ENCODE peak calls at places on chromosomes 16 and 17, in five cellular contexts. N is hippocampal formation, L is omental fat pad, B is thoracic aorta, J is amniotic stem cell. F is an unnamed sample.

GRCh38 chr17:40224707-40225092 is 5.6 kb downstream of the WIPF2 start:
- DNase-seq in B (peak), N (peak), J (no peak), L (no peak), F (no peak)

GRCh38 chr17:740240-741055 is 8.1 kb downstream of the TLCD3A start:
- DNase-seq in L (no peak), J (no peak), N (no peak), B (no peak), F (no peak)

GRCh38 chr16:85551319-85551978 is 61.7 kb upstream of the GSE1 start:
- DNase-seq in J (no peak), L (no peak), B (no peak), N (no peak), F (peak)

GRCh38 chr17:74937064-74938051 is 1.7 kb downstream of the OTOP3 start:
- DNase-seq in N (no peak), J (no peak), L (no peak), B (no peak), F (peak)

GRCh38 chr17:78774956-78775571 is 7.0 kb downstream of the CYTH1 start:
- DNase-seq in L (no peak), J (no peak), B (no peak), N (no peak), F (peak)

GRCh38 chr17:17151055-17151454 is 55.1 kb downstream of the PLD6 start:
- DNase-seq in J (peak), N (no peak), B (no peak), L (no peak), F (no peak)

GRCh38 chr17:41800601-41801373 is 11.0 kb downstream of the P3H4 start:
- DNase-seq in B (no peak), J (peak), L (no peak), N (no peak), F (peak)

GRCh38 chr17:68456529-68457167 is 648 bp downstream of the WIPI1 start:
- DNase-seq in N (peak), L (peak), J (peak), B (peak), F (peak)

GRCh38 chr17:76727745-76728456 is 1.3 kb downstream of the METTL23 start:
- DNase-seq in L (no peak), N (no peak), J (no peak), B (no peak), F (peak)

GRCh38 chr16:88773812-88774291 is 11.2 kb downstream of the PIEZO1 start:
- DNase-seq in B (no peak), L (no peak), J (no peak), N (no peak), F (no peak)

GRCh38 chr17:21200590-21201301 is 13.2 kb downstream of the TMEM11 start:
- DNase-seq in L (no peak), B (no peak), J (no peak), N (no peak), F (no peak)

GRCh38 chr16:6349725-6350124 is 982.9 kb upstream of the RBFOX1 start:
- DNase-seq in N (no peak), B (no peak), L (no peak), J (no peak), F (no peak)

GRCh38 chr16:51569204-51569911 is 418.3 kb upstream of the SALL1 start:
- DNase-seq in B (no peak), N (no peak), J (no peak), L (no peak), F (no peak)

GRCh38 chr17:72850410-72850809 is 242.1 kb downstream of the SLC39A11 start:
- DNase-seq in N (no peak), L (no peak), B (no peak), J (no peak), F (no peak)

GRCh38 chr16:57036315-57036714 is 47.0 kb downstream of the NLRC5 start:
- DNase-seq in N (no peak), L (no peak), J (no peak), B (no peak), F (no peak)

GRCh38 chr16:4319454-4319853 is 3.6 kb downstream of the GLIS2 start:
- DNase-seq in N (no peak), J (no peak), B (no peak), L (no peak), F (no peak)

GRCh38 chr17:29376667-29377268 is 13.4 kb upstream of the TAOK1 start:
- DNase-seq in N (peak), J (peak), L (no peak), B (no peak), F (no peak)

GRCh38 chr17:15954222-15954621 is 9.3 kb downstream of the ADORA2B start:
- DNase-seq in B (no peak), N (no peak), J (peak), L (no peak), F (no peak)

GRCh38 chr17:9346296-9346926 is 229.2 kb downstream of the STX8 start:
- DNase-seq in N (no peak), J (no peak), B (no peak), L (no peak), F (no peak)

GRCh38 chr17:60328679-60329078 is 63.3 kb downstream of the USP32 start:
- DNase-seq in N (no peak), J (no peak), B (no peak), L (no peak), F (no peak)

GRCh38 chr17:63827801-63828221 is 348 bp upstream of the FTSJ3 start:
- DNase-seq in B (no peak), L (no peak), J (no peak), N (no peak), F (no peak)

GRCh38 chr17:70080541-70081347 is 5.7 kb downstream of the KCNJ16 start:
- DNase-seq in N (no peak), L (no peak), B (no peak), J (no peak), F (no peak)

GRCh38 chr16:4981473-4981872 is 23.3 kb downstream of the SEC14L5 start:
- DNase-seq in J (no peak), B (no peak), L (no peak), N (no peak), F (no peak)

GRCh38 chr17:65609749-65610148 is 48.3 kb upstream of the AXIN2 start:
- DNase-seq in J (no peak), N (no peak), L (no peak), B (no peak), F (no peak)

GRCh38 chr17:76336756-76337412 is 16.8 kb downstream of the PRPSAP1 start:
- DNase-seq in L (no peak), J (no peak), B (no peak), N (no peak), F (no peak)

GRCh38 chr17:39923836-39924690 is 3.3 kb downstream of the ORMDL3 start:
- DNase-seq in N (no peak), J (no peak), B (no peak), L (no peak), F (no peak)

GRCh38 chr16:8944113-8944765 is 19.5 kb downstream of the USP7 start:
- DNase-seq in B (no peak), J (no peak), N (no peak), L (no peak), F (no peak)

GRCh38 chr16:73364413-73364812 is 316.5 kb upstream of the ZFHX3 start:
- DNase-seq in J (no peak), N (no peak), L (no peak), B (no peak), F (no peak)

GRCh38 chr17:67606471-67606870 is 111.3 kb upstream of the NOL11 start:
- DNase-seq in J (no peak), N (no peak), B (no peak), L (no peak), F (peak)

GRCh38 chr16:3514621-3515020 is 13.8 kb downstream of the CLUAP1 start:
- DNase-seq in L (no peak), N (no peak), B (no peak), J (no peak), F (no peak)

GRCh38 chr16:87431926-87432325 is 39.8 kb downstream of the MAP1LC3B start:
- DNase-seq in L (no peak), J (peak), B (no peak), N (no peak), F (no peak)

GRCh38 chr16:56348168-56349085 is 76.9 kb downstream of the AMFR start:
- DNase-seq in B (no peak), J (no peak), L (no peak), N (peak), F (no peak)

GRCh38 chr17:70434536-70435490 is 265.5 kb downstream of the KCNJ2 start:
- DNase-seq in B (no peak), N (no peak), J (no peak), L (no peak), F (peak)

GRCh38 chr16:89341697-89342694 is 124.5 kb downstream of the ZNF778 start:
- DNase-seq in B (no peak), N (no peak), J (no peak), L (no peak), F (no peak)

GRCh38 chr17:79932907-79933306 is 93.7 kb upstream of the CBX4 start:
- DNase-seq in N (no peak), J (no peak), B (no peak), L (no peak), F (no peak)

GRCh38 chr16:78005881-78006280 is 16.5 kb upstream of the CLEC3A start:
- DNase-seq in N (no peak), B (no peak), J (no peak), L (no peak), F (no peak)

GRCh38 chr17:7479389-7480192 is at the start of gene ZBTB4:
- DNase-seq in L (no peak), N (peak), J (no peak), B (no peak), F (peak)

F was measured in small intestine.